ENCODE peak calls at places on chromosome 22, in four cellular contexts. M, S, Z and L are unnamed samples.

GRCh38 chr22:26485013-26485412 is 1.3 kb downstream of the SRRD start:
- DNase-seq in M (no peak), S (no peak), Z (peak), L (no peak)

GRCh38 chr22:38291201-38291777 is 18.5 kb upstream of the TMEM184B start:
- DNase-seq in M (no peak), S (no peak), Z (no peak), L (no peak)

GRCh38 chr22:19710020-19710768 is 4.1 kb upstream of the SEPTIN5 start:
- DNase-seq in M (no peak), S (no peak), Z (no peak), L (peak)

GRCh38 chr22:37609240-37610152 is 862 bp downstream of the GGA1 start:
- DNase-seq in M (no peak), S (no peak), Z (no peak), L (no peak)

GRCh38 chr22:47200273-47201051 is 438.0 kb downstream of the TBC1D22A start:
- DNase-seq in M (peak), S (no peak), Z (no peak), L (peak)

GRCh38 chr22:48715511-48715910 is 1112.2 kb downstream of the BRD1 start:
- DNase-seq in M (peak), S (no peak), Z (no peak), L (no peak)

GRCh38 chr22:34886391-34886790 is 179.6 kb upstream of the ISX start:
- DNase-seq in M (no peak), S (no peak), Z (peak), L (no peak)

GRCh38 chr22:19757985-19758895 is 2.3 kb upstream of the TBX1 start:
- DNase-seq in M (no peak), S (no peak), Z (no peak), L (no peak)

GRCh38 chr22:20384865-20385264 is 9.1 kb upstream of the ZNF74 start:
- DNase-seq in M (no peak), S (no peak), Z (no peak), L (no peak)

GRCh38 chr22:40855960-40856512 is 403 bp downstream of the ST13 start:
- DNase-seq in M (no peak), S (no peak), Z (peak), L (peak)

GRCh38 chr22:24695958-24696511 is 78.5 kb downstream of the PIWIL3 start:
- DNase-seq in M (peak), S (peak), Z (no peak), L (no peak)

GRCh38 chr22:41280065-41280464 is 5.9 kb downstream of the RANGAP1 start:
- DNase-seq in M (no peak), S (no peak), Z (no peak), L (no peak)

GRCh38 chr22:42721045-42721434 is 370 bp upstream of the A4GALT start:
- DNase-seq in M (no peak), S (no peak), Z (peak), L (no peak)

GRCh38 chr22:31218565-31219262 is 6.6 kb downstream of the LIMK2 start:
- DNase-seq in M (no peak), S (no peak), Z (no peak), L (no peak)
- H3K4me3 ChIP-seq in M (no peak), S (no peak), Z (no peak), L (no peak)

GRCh38 chr22:35913925-35914324 is 114.7 kb downstream of the RBFOX2 start:
- DNase-seq in M (no peak), S (no peak), Z (no peak), L (no peak)

GRCh38 chr22:35915477-35916013 is 113.1 kb downstream of the RBFOX2 start:
- DNase-seq in M (no peak), S (no peak), Z (peak), L (no peak)

GRCh38 chr22:35914665-35915476 is 113.8 kb downstream of the RBFOX2 start:
- DNase-seq in M (no peak), S (no peak), Z (peak), L (no peak)

GRCh38 chr22:35912668-35913067 is 116.0 kb downstream of the RBFOX2 start:
- DNase-seq in M (no peak), S (no peak), Z (no peak), L (no peak)

DNA sequence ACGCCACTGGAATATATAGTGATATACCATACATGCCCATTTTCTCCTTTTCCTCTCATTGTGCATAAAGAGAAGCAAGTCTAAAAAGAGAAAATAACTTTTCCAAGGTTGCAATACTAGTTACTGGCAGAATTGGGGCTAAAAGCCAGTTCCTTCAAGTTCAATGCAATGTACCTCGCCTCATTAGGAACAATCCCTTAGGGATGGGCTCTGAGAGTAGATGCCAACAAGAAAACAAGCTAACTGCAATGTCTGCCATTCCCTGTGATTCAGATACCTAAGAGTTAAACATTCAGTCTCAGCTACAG is 114.3 kb downstream of the RBFOX2 start:
- DNase-seq in M (no peak), S (no peak), Z (no peak), L (no peak)
- H3K4me3 ChIP-seq in M (peak), S (peak), Z (peak), L (peak)

GRCh38 chr22:32204856-32205722 is at the start of gene RFPL2:
- DNase-seq in M (peak), S (peak), Z (peak), L (no peak)

GRCh38 chr22:32202539-32203180 is 2.2 kb downstream of the RFPL2 start:
- DNase-seq in M (peak), S (peak), Z (peak), L (no peak)

GRCh38 chr22:32202161-32202538 is 2.7 kb downstream of the RFPL2 start:
- DNase-seq in M (no peak), S (no peak), Z (no peak), L (no peak)

GRCh38 chr22:32204211-32204855 is 540 bp downstream of the RFPL2 start:
- DNase-seq in M (no peak), S (no peak), Z (no peak), L (no peak)

DNA sequence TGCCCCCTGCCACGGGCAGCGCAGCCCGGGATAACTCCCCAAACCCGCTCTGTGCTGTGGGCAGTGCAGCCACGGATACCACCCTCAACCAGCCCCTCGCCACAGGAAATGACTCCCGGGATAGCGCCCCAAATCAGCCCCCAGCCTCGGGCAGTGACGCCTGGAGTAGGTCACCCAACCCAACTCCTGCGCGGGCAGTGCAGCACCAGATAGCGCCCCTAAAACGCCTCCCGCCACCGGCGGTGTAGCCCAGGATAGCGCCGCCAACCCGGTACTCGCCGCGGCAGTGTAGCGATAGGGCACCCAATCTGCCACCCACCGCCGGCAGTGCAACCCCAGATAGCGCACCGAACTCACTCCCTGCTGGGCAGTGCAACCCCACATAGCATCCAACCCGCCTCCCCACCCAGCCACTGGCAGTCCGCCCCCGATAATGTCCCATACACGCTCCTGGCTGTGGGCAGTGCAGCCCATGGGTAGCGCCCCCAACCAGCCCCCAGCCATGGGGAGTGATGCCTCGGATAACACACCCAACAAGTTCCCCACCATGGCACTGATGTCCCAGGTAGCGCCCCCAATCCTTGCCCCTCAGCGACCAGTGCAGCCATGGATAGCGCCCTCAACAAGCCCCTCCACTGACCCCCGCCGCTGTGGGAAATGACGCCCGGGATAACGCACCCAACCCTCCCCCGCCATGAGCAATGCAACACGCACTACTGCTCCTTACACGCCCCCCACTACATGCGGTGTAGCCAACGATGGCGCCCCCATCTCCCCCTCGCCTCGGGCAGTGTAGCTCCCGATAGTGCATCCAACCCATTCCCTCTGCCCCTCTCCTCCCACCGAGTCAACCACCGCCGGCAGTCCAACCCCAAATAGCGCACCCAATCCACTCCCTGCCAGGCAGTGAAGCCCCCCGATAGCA is 1.4 kb downstream of the RFPL2 start:
- DNase-seq in M (no peak), S (no peak), Z (no peak), L (no peak)
- H3K4me3 ChIP-seq in M (peak), S (peak), Z (no peak), L (no peak)

DNA sequence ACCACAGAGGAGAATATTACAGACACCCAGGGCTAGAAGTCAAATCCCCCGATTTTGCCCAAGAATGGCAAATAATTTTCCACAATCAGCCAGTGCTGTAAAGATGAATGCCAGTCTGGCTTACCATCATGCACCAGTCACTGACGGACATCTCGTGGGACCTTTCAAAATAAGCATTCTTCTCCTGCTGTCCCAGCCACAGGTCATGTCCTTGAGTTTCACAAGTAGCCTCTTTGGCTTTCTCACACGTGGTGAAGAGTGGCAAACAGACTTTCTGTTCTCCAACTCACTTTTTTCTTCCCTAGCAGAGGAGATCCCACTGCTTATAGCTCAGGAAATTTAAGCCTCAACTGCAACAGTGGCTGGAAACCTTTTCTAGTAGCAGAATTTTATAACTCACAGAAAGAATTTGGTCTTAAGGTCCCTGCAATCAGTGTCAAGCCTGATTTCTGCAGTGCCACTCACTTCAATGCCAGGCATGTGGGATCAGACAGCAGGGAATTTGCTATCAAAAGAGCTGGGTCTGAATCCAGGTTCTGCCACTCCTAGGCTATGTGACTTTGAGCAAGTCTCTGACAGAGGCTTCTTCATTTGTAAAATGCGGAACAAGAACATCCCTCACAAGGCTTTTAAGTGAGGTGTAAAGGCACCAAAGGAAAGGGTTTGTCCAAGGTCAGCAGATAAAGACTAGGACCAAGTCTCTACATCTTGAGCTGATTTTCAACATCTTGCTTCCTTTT is 3.6 kb downstream of the PIK3IP1 start:
- DNase-seq in M (no peak), S (no peak), Z (no peak), L (no peak)
- H3K4me3 ChIP-seq in M (peak), S (no peak), Z (no peak), L (no peak)

DNA sequence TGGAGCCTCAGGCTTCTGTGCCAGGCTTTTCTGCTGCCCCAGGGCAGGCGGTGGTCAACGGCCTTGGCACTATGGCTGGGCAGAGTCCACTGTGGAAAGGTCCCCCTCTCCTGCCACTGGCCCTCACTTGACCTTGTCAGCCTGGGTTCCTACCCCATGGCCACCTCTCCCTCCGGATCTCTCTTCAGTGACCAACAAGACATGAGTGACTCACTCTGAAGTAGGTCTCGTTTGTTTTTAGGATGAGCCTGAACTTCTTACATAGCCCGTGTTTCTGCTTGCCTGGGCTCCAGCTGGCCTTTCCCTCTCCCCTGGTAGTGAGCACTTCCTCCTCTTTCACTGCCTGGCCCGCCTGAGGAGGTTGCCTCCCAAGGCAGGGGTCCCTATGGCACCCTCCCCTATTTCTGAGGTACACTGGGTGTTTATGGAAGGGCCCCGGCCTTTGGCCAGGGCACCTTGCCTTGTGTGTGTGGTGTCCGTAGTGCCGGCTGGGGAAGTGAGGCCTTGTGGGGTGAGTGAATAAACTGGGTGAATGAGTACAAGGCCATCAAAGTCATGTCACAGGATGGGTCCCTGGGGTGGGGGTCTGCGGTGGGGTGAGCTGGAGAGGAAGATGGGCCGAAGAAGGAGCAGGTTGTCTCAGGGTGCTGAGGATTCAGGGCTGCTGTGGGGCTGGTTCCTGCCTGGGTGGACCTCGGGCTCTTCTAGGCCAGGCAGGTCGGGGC is 5.0 kb downstream of the SHANK3 start:
- DNase-seq in M (no peak), S (no peak), Z (no peak), L (peak)
- H3K4me3 ChIP-seq in M (peak), S (peak), Z (no peak), L (no peak)